ENCODE peak calls at places on chromosomes 6 and 20, in seven cellular contexts. A, G, Z, X, P, V and S are unnamed samples.

GRCh38 chr20:52192296-52193007 is 873 bp upstream of the ZFP64 start:
- DNase-seq in P (no peak), A (peak; percentile 82), V (peak; percentile 48), X (no peak), Z (no peak), G (no peak), S (no peak)

GRCh38 chr6:56517155-56517745 is 125.4 kb downstream of the DST start:
- DNase-seq in X (no peak), G (peak; percentile 91), V (no peak), P (peak; percentile 82), A (no peak), Z (peak; percentile 64), S (no peak)

GRCh38 chr6:44545224-44545623 is 157.7 kb downstream of the CDC5L start:
- DNase-seq in Z (no peak), V (no peak), P (no peak), A (no peak), G (no peak), X (no peak), S (no peak)

GRCh38 chr6:50899306-50899840 is 80.7 kb downstream of the TFAP2B start:
- DNase-seq in X (peak; percentile 8), P (no peak), G (peak; percentile 83), A (no peak), V (no peak), Z (no peak), S (no peak)

GRCh38 chr20:44215125-44215524 is 4.6 kb upstream of the OSER1 start:
- DNase-seq in A (peak; percentile 76), P (peak; percentile 11), X (peak; percentile 73), G (peak; percentile 68), Z (peak; percentile 80), V (peak; percentile 26), S (peak; percentile 17)

GRCh38 chr6:3665608-3666007 is 85.9 kb downstream of the PXDC1 start:
- DNase-seq in G (no peak), P (no peak), X (no peak), A (no peak), V (no peak), Z (no peak), S (no peak)

GRCh38 chr6:98215531-98215930 is 618.8 kb upstream of the POU3F2 start:
- DNase-seq in G (no peak), V (no peak), X (no peak), P (no peak), A (no peak), Z (no peak), S (no peak)

GRCh38 chr6:154928325-154928922 is 66.7 kb upstream of the TIAM2 start:
- DNase-seq in Z (peak; percentile 81), P (no peak), A (peak; percentile 71), X (peak; percentile 68), G (peak; percentile 64), V (peak; percentile 73), S (no peak)

GRCh38 chr20:5430670-5431069 is 113.9 kb upstream of the PROKR2 start:
- DNase-seq in X (no peak), V (no peak), A (no peak), P (no peak), Z (no peak), G (no peak), S (no peak)

GRCh38 chr6:143675327-143675900 is 2.4 kb upstream of the PHACTR2 start:
- DNase-seq in P (no peak), G (no peak), X (no peak), Z (no peak), V (no peak), A (no peak), S (no peak)

GRCh38 chr20:45111799-45112471 is 3.0 kb downstream of the WFDC5 start:
- DNase-seq in V (no peak), X (peak; percentile 33), P (no peak), G (peak; percentile 19), Z (no peak), A (peak; percentile 18), S (no peak)

GRCh38 chr6:54813901-54814300 is 32.7 kb upstream of the FAM83B start:
- DNase-seq in X (peak; percentile 32), P (peak; percentile 88), Z (peak; percentile 48), V (no peak), G (peak; percentile 63), A (no peak), S (peak; percentile 61)

GRCh38 chr20:1210501-1210900 is 7.2 kb downstream of the C20orf202 start:
- DNase-seq in A (no peak), Z (no peak), G (peak; percentile 59), V (no peak), P (no peak), X (peak; percentile 43), S (no peak)

GRCh38 chr20:12775041-12775440 is 233.7 kb upstream of the SPTLC3 start:
- DNase-seq in X (no peak), G (no peak), V (no peak), Z (no peak), A (no peak), P (no peak), S (no peak)

GRCh38 chr6:162538643-162539064 is 188.9 kb downstream of the PRKN start:
- DNase-seq in V (no peak), P (peak; percentile 71), A (no peak), X (no peak), G (no peak), Z (peak; percentile 2), S (no peak)

GRCh38 chr6:13294499-13295069 is 33.8 kb downstream of the TBC1D7 start:
- DNase-seq in A (no peak), X (no peak), Z (peak; percentile 48), V (no peak), P (no peak), G (no peak), S (no peak)

GRCh38 chr6:169167581-169168301 is 85.9 kb downstream of the THBS2 start:
- DNase-seq in Z (peak; percentile 99), X (no peak), P (no peak), G (peak; percentile 98), V (no peak), A (no peak), S (peak; percentile 99)